ENCODE peak calls at places on chromosomes 16 and 17, in five cellular contexts. O, P, X, S and H are unnamed samples.

GRCh38 chr16:30979170-30980067 is 5.6 kb upstream of the HSD3B7 start:
- DNase-seq in O (no peak), P (no peak), X (no peak), S (no peak), H (no peak)

GRCh38 chr17:39647242-39647641 is 10.3 kb downstream of the STARD3 start:
- DNase-seq in O (no peak), P (no peak), X (no peak), S (no peak), H (no peak)

GRCh38 chr16:65624696-65625095 is 502.8 kb upstream of the CDH11 start:
- DNase-seq in O (no peak), P (no peak), X (no peak), S (no peak), H (no peak)

GRCh38 chr16:3488801-3489200 is 6.5 kb downstream of the C16orf90 start:
- DNase-seq in O (no peak), P (no peak), X (no peak), S (no peak), H (no peak)

GRCh38 chr17:9090641-9091096 is 69.4 kb downstream of the NTN1 start:
- DNase-seq in O (no peak), P (no peak), X (no peak), S (peak), H (peak)

GRCh38 chr17:31696184-31696602 is 162.9 kb downstream of the COPRS start:
- DNase-seq in O (peak), P (no peak), X (no peak), S (peak), H (peak)

GRCh38 chr17:73899839-73900238 is 255.6 kb upstream of the SDK2 start:
- DNase-seq in O (no peak), P (no peak), X (no peak), S (no peak), H (no peak)

GRCh38 chr16:19380316-19380715 is 37.4 kb upstream of the TMC5 start:
- DNase-seq in O (no peak), P (no peak), X (no peak), S (no peak), H (no peak)

GRCh38 chr16:13883881-13884280 is 36.1 kb upstream of the ERCC4 start:
- DNase-seq in O (no peak), P (no peak), X (no peak), S (no peak), H (no peak)

GRCh38 chr17:83182620-83183063 is 103.2 kb downstream of the METRNL start:
- DNase-seq in O (peak), P (no peak), X (no peak), S (peak), H (no peak)

GRCh38 chr17:3897731-3898130 is 4.9 kb upstream of the CAMKK1 start:
- DNase-seq in O (no peak), P (no peak), X (no peak), S (no peak), H (no peak)

GRCh38 chr16:3536271-3536671 is 35.5 kb downstream of the CLUAP1 start:
- DNase-seq in O (no peak), P (no peak), X (no peak), S (no peak), H (no peak)

GRCh38 chr16:71440669-71441347 is 1.0 kb downstream of the TLE7 start:
- DNase-seq in O (no peak), P (peak), X (no peak), S (no peak), H (no peak)